ENCODE peak calls at places on chromosomes 13 and 19, in four cellular contexts. O is IMR-90, Q is left lung, N is vagina. E is an unnamed sample.

GRCh38 chr13:42969558-42970172 is 22.4 kb downstream of the EPSTI1 start:
- DNase-seq in N (no peak), Q (peak; percentile 77), O (peak; percentile 69), E (no peak)

GRCh38 chr13:110363009-110363408 is 55.9 kb downstream of the COL4A2 start:
- DNase-seq in O (no peak), Q (no peak), N (no peak), E (no peak)

GRCh38 chr19:35031072-35031881 is 1.0 kb downstream of the SCN1B start:
- DNase-seq in O (peak; percentile 18), Q (no peak), N (no peak), E (peak; percentile 95)

GRCh38 chr19:917323-918151 is at the start of gene KISS1R:
- DNase-seq in Q (no peak), O (peak; percentile 34), N (no peak), E (peak; percentile 93)

GRCh38 chr19:50869479-50869878 is 3.8 kb upstream of the KLK2 start:
- DNase-seq in O (no peak), N (no peak), Q (no peak), E (no peak)

GRCh38 chr13:43546260-43546659 is 240.5 kb downstream of the ENOX1 start:
- DNase-seq in O (no peak), N (no peak), Q (no peak), E (no peak)

GRCh38 chr19:17292301-17293074 is 10.7 kb downstream of the ABHD8 start:
- DNase-seq in O (peak; percentile 82), N (no peak), Q (peak; percentile 79), E (peak; percentile 100)

GRCh38 chr13:42354246-42355117 is 82.5 kb downstream of the AKAP11 start:
- DNase-seq in Q (no peak), N (no peak), O (peak; percentile 48), E (peak; percentile 25)

GRCh38 chr13:28705734-28706133 is 13.0 kb downstream of the SLC46A3 start:
- DNase-seq in Q (no peak), O (peak; percentile 36), N (no peak), E (no peak)

GRCh38 chr13:50393641-50394040 is 378.4 kb downstream of the KCNRG start:
- DNase-seq in O (peak; percentile 30), Q (no peak), N (no peak), E (no peak)

GRCh38 chr19:14062558-14062855 is 631 bp upstream of the PALM3 start:
- DNase-seq in Q (no peak), O (no peak), N (no peak), E (no peak)

GRCh38 chr13:43698743-43699142 is 88.0 kb downstream of the ENOX1 start:
- DNase-seq in Q (no peak), N (no peak), O (peak; percentile 73), E (no peak)

GRCh38 chr19:33868821-33869412 is 72.2 kb downstream of the KCTD15 start:
- DNase-seq in N (peak; percentile 79), Q (no peak), O (no peak), E (no peak)

GRCh38 chr19:49438261-49438660 is 3.1 kb downstream of the SLC17A7 start:
- DNase-seq in N (no peak), Q (no peak), O (no peak), E (no peak)

GRCh38 chr13:44974056-44974798 is 15.0 kb downstream of the NUFIP1 start:
- DNase-seq in Q (peak; percentile 35), O (peak; percentile 65), N (no peak), E (no peak)

GRCh38 chr13:33006646-33007045 is 9.6 kb upstream of the KL start:
- DNase-seq in O (no peak), Q (no peak), N (no peak), E (no peak)

GRCh38 chr13:26965976-26966375 is 205.4 kb upstream of the GPR12 start:
- DNase-seq in N (no peak), O (peak; percentile 93), Q (no peak), E (no peak)

GRCh38 chr13:112972258-112972657 is 3.2 kb downstream of the MCF2L start:
- DNase-seq in O (no peak), N (no peak), Q (no peak), E (no peak)

GRCh38 chr13:48004201-48004600 is 3.1 kb upstream of the SUCLA2 start:
- DNase-seq in O (no peak), N (no peak), Q (no peak), E (no peak)

GRCh38 chr13:48001127-48001881 is at the start of gene SUCLA2:
- DNase-seq in N (peak; percentile 87), Q (peak; percentile 91), O (peak; percentile 82), E (peak; percentile 99)

GRCh38 chr13:48000559-48001126 is 430 bp downstream of the SUCLA2 start:
- DNase-seq in Q (no peak), O (peak; percentile 2), N (no peak), E (peak; percentile 53)

GRCh38 chr13:47997384-47997783 is 3.7 kb downstream of the SUCLA2 start:
- DNase-seq in Q (no peak), O (no peak), N (no peak), E (no peak)

GRCh38 chr13:47999973-48000372 is 1.1 kb downstream of the SUCLA2 start:
- DNase-seq in Q (no peak), O (no peak), N (no peak), E (no peak)
- H3K27ac ChIP-seq in Q (no peak overlapping the region), O (no peak overlapping the region), N (peak overlapping the region; percentile 82), E (peak overlapping the region; percentile 86)

DNA sequence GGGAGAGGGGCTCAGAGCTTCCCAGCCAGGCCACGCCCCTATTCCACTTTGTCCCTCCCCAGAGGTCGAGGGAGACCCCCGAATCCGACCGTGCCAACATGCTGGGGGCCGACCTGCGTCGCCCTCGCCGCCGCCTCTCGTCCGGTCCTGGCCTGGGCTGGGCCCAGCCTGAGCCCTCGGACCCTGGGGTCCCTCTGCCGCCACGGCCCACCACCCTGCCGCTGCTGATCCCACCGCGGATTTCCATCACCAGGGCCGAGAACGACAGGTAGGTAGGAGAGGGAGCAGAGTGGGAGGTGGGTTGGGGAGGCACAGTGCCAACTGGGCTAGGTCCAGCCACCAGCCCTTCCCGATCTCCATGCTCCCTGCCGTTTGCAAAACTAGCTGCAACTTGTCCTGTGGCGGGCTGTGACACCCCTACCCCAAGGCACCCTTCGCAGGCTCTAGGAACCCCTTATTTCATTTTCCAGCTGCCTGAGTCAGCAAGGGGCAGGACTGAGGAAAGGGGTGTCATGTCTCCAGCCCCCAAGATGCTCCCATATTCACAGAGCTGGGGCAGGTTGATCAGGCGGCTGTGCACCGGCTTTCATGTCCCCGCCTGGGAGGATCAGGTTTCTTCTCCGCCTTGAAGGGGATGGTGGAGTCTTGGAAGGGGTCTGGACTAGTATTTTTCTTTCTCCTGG is 2.6 kb upstream of the PDE4A start:
- DNase-seq in O (no peak), N (no peak), Q (no peak), E (peak; percentile 75)
- H3K27me3 ChIP-seq in O (peaks cover 40% of the 10 kb centered on the region), N (peaks cover 15% of the 10 kb centered on the region), Q (peaks cover 56% of the 10 kb centered on the region), E (peaks cover 51% of the 10 kb centered on the region)

GRCh38 chr19:18503337-18503970 is 18.4 kb downstream of the ELL start:
- DNase-seq in N (no peak), O (no peak), Q (no peak), E (peak; percentile 68)
- H3K27ac ChIP-seq in N (peak overlapping the region; percentile 41), O (no peak overlapping the region), Q (peak overlapping the region; percentile 26), E (no peak overlapping the region)

GRCh38 chr13:87674143-87674772 is 3.1 kb downstream of the SLITRK5 start:
- DNase-seq in N (no peak), Q (no peak), O (no peak), E (peak; percentile 71)
- H3K27me3 ChIP-seq in N (no peaks in the 10 kb centered on the region), Q (peaks cover 64% of the 10 kb centered on the region), O (peaks cover 25% of the 10 kb centered on the region), E (peaks cover 18% of the 10 kb centered on the region)

DNA sequence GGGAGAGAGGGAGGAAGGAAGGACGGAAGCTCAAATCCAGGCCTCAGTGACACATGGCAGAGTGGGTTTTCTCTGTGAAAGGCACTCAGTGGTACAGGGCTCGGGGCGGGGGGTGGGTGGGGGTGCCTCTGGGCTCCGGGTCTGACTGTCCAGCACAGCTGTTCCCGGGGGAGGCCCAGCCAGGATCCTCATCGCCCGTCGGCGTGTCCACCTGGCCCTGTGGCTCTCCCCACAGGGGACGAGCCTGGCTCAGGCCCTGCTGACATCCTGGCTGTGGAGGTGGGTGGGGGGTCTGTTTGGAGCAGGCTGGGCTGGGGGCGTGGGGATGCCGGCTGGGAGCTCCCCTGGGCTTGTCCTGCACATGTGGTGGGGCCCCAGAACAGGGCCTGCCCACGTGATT is 18.2 kb upstream of the MATK start:
- DNase-seq in Q (no peak), N (no peak), O (no peak), E (peak; percentile 61)
- H3K27ac ChIP-seq in Q (no peak overlapping the region), N (no peak overlapping the region), O (no peak overlapping the region), E (no peak overlapping the region)